ENCODE peak calls at places on chromosomes 1 and 21, in five cellular contexts. One of them, this sample, is unnamed.

GRCh38 chr1:70334436-70334835 is 20.1 kb downstream of the ANKRD13C start:
- DNase-seq in activated T-cell treated with anti-CD3 and anti-CD28 coated beads, Interleukin-2, amount 50 U/mL, for 72 hours: no peak
- DNase-seq in T-helper 2 cell treated with Interferon-gamma antibody and Interleukin-4, amounts not matched to agents 5 μg/mL and 100 μg/mL, for 36 hours: no peak
- DNase-seq in H4: no peak
- DNase-seq in prostate gland: no peak
- DNase-seq in this sample: no peak

GRCh38 chr1:16727190-16728111 is 12.9 kb upstream of the RNU1-4 start:
- DNase-seq in prostate gland: peak
- DNase-seq in T-helper 2 cell treated with Interferon-gamma antibody and Interleukin-4, amounts not matched to agents 5 μg/mL and 100 μg/mL, for 36 hours: peak
- DNase-seq in activated T-cell treated with anti-CD3 and anti-CD28 coated beads, Interleukin-2, amount 50 U/mL, for 72 hours: peak
- DNase-seq in H4: peak
- DNase-seq in this sample: no peak

GRCh38 chr1:225882699-225883615 is 777 bp upstream of the TMEM63A start:
- DNase-seq in T-helper 2 cell treated with Interferon-gamma antibody and Interleukin-4, amounts not matched to agents 5 μg/mL and 100 μg/mL, for 36 hours: peak
- DNase-seq in H4: no peak
- DNase-seq in activated T-cell treated with anti-CD3 and anti-CD28 coated beads, Interleukin-2, amount 50 U/mL, for 72 hours: peak
- DNase-seq in prostate gland: peak
- DNase-seq in this sample: no peak

GRCh38 chr1:29217633-29218032 is 13.1 kb downstream of the MECR start:
- DNase-seq in prostate gland: no peak
- DNase-seq in T-helper 2 cell treated with Interferon-gamma antibody and Interleukin-4, amounts not matched to agents 5 μg/mL and 100 μg/mL, for 36 hours: no peak
- DNase-seq in activated T-cell treated with anti-CD3 and anti-CD28 coated beads, Interleukin-2, amount 50 U/mL, for 72 hours: no peak
- DNase-seq in H4: no peak
- DNase-seq in this sample: no peak

GRCh38 chr1:53959664-53960250 is 13.6 kb downstream of the LRRC42 start:
- DNase-seq in H4: peak
- DNase-seq in prostate gland: no peak
- DNase-seq in activated T-cell treated with anti-CD3 and anti-CD28 coated beads, Interleukin-2, amount 50 U/mL, for 72 hours: peak
- DNase-seq in T-helper 2 cell treated with Interferon-gamma antibody and Interleukin-4, amounts not matched to agents 5 μg/mL and 100 μg/mL, for 36 hours: no peak
- DNase-seq in this sample: no peak

GRCh38 chr1:44811234-44811633 is 2.9 kb downstream of the BTBD19 start:
- DNase-seq in H4: no peak
- DNase-seq in T-helper 2 cell treated with Interferon-gamma antibody and Interleukin-4, amounts not matched to agents 5 μg/mL and 100 μg/mL, for 36 hours: no peak
- DNase-seq in activated T-cell treated with anti-CD3 and anti-CD28 coated beads, Interleukin-2, amount 50 U/mL, for 72 hours: no peak
- DNase-seq in prostate gland: no peak
- DNase-seq in this sample: no peak

GRCh38 chr1:203607169-203607873 is 19.3 kb upstream of the ATP2B4 start:
- DNase-seq in activated T-cell treated with anti-CD3 and anti-CD28 coated beads, Interleukin-2, amount 50 U/mL, for 72 hours: peak
- DNase-seq in H4: peak
- DNase-seq in prostate gland: no peak
- DNase-seq in T-helper 2 cell treated with Interferon-gamma antibody and Interleukin-4, amounts not matched to agents 5 μg/mL and 100 μg/mL, for 36 hours: peak
- DNase-seq in this sample: no peak

GRCh38 chr1:213303286-213303685 is 252.2 kb downstream of the RPS6KC1 start:
- DNase-seq in H4: no peak
- DNase-seq in T-helper 2 cell treated with Interferon-gamma antibody and Interleukin-4, amounts not matched to agents 5 μg/mL and 100 μg/mL, for 36 hours: no peak
- DNase-seq in prostate gland: no peak
- DNase-seq in activated T-cell treated with anti-CD3 and anti-CD28 coated beads, Interleukin-2, amount 50 U/mL, for 72 hours: no peak
- DNase-seq in this sample: no peak

GRCh38 chr1:180168786-180169640 is 14.3 kb downstream of the QSOX1 start:
- DNase-seq in activated T-cell treated with anti-CD3 and anti-CD28 coated beads, Interleukin-2, amount 50 U/mL, for 72 hours: peak
- DNase-seq in H4: peak
- DNase-seq in T-helper 2 cell treated with Interferon-gamma antibody and Interleukin-4, amounts not matched to agents 5 μg/mL and 100 μg/mL, for 36 hours: peak
- DNase-seq in prostate gland: peak
- DNase-seq in this sample: peak

GRCh38 chr1:94258873-94259331 is 21.5 kb upstream of the ARHGAP29 start:
- DNase-seq in activated T-cell treated with anti-CD3 and anti-CD28 coated beads, Interleukin-2, amount 50 U/mL, for 72 hours: no peak
- DNase-seq in T-helper 2 cell treated with Interferon-gamma antibody and Interleukin-4, amounts not matched to agents 5 μg/mL and 100 μg/mL, for 36 hours: no peak
- DNase-seq in prostate gland: peak
- DNase-seq in H4: peak
- DNase-seq in this sample: no peak

GRCh38 chr1:54312874-54313316 is 93.3 kb downstream of the SSBP3 start:
- DNase-seq in T-helper 2 cell treated with Interferon-gamma antibody and Interleukin-4, amounts not matched to agents 5 μg/mL and 100 μg/mL, for 36 hours: no peak
- DNase-seq in prostate gland: no peak
- DNase-seq in activated T-cell treated with anti-CD3 and anti-CD28 coated beads, Interleukin-2, amount 50 U/mL, for 72 hours: no peak
- DNase-seq in H4: peak
- DNase-seq in this sample: no peak

GRCh38 chr1:37811027-37811655 is 3.1 kb upstream of the YRDC start:
- DNase-seq in H4: peak
- DNase-seq in activated T-cell treated with anti-CD3 and anti-CD28 coated beads, Interleukin-2, amount 50 U/mL, for 72 hours: peak
- DNase-seq in T-helper 2 cell treated with Interferon-gamma antibody and Interleukin-4, amounts not matched to agents 5 μg/mL and 100 μg/mL, for 36 hours: peak
- DNase-seq in prostate gland: no peak
- DNase-seq in this sample: peak

GRCh38 chr1:21882721-21883415 is 54.2 kb downstream of the HSPG2 start:
- DNase-seq in T-helper 2 cell treated with Interferon-gamma antibody and Interleukin-4, amounts not matched to agents 5 μg/mL and 100 μg/mL, for 36 hours: no peak
- DNase-seq in activated T-cell treated with anti-CD3 and anti-CD28 coated beads, Interleukin-2, amount 50 U/mL, for 72 hours: no peak
- DNase-seq in prostate gland: no peak
- DNase-seq in H4: no peak
- DNase-seq in this sample: no peak

GRCh38 chr1:220521755-220522154 is 6.2 kb upstream of the MARK1 start:
- DNase-seq in activated T-cell treated with anti-CD3 and anti-CD28 coated beads, Interleukin-2, amount 50 U/mL, for 72 hours: no peak
- DNase-seq in prostate gland: no peak
- DNase-seq in H4: no peak
- DNase-seq in T-helper 2 cell treated with Interferon-gamma antibody and Interleukin-4, amounts not matched to agents 5 μg/mL and 100 μg/mL, for 36 hours: no peak
- DNase-seq in this sample: peak

GRCh38 chr21:31346256-31346821 is 2.3 kb upstream of the TIAM1 start:
- DNase-seq in activated T-cell treated with anti-CD3 and anti-CD28 coated beads, Interleukin-2, amount 50 U/mL, for 72 hours: peak
- DNase-seq in T-helper 2 cell treated with Interferon-gamma antibody and Interleukin-4, amounts not matched to agents 5 μg/mL and 100 μg/mL, for 36 hours: no peak
- DNase-seq in prostate gland: no peak
- DNase-seq in H4: no peak
- DNase-seq in this sample: no peak

GRCh38 chr1:167651161-167651693 is 21.2 kb downstream of the RCSD1 start:
- DNase-seq in activated T-cell treated with anti-CD3 and anti-CD28 coated beads, Interleukin-2, amount 50 U/mL, for 72 hours: no peak
- DNase-seq in prostate gland: no peak
- DNase-seq in T-helper 2 cell treated with Interferon-gamma antibody and Interleukin-4, amounts not matched to agents 5 μg/mL and 100 μg/mL, for 36 hours: no peak
- DNase-seq in H4: no peak
- DNase-seq in this sample: no peak

GRCh38 chr1:10631811-10632481 is 157.2 kb downstream of the PEX14 start:
- DNase-seq in T-helper 2 cell treated with Interferon-gamma antibody and Interleukin-4, amounts not matched to agents 5 μg/mL and 100 μg/mL, for 36 hours: no peak
- DNase-seq in H4: no peak
- DNase-seq in activated T-cell treated with anti-CD3 and anti-CD28 coated beads, Interleukin-2, amount 50 U/mL, for 72 hours: no peak
- DNase-seq in prostate gland: no peak
- DNase-seq in this sample: no peak

GRCh38 chr1:232600430-232601258 is 29.3 kb downstream of the SIPA1L2 start:
- DNase-seq in H4: peak
- DNase-seq in T-helper 2 cell treated with Interferon-gamma antibody and Interleukin-4, amounts not matched to agents 5 μg/mL and 100 μg/mL, for 36 hours: no peak
- DNase-seq in prostate gland: no peak
- DNase-seq in activated T-cell treated with anti-CD3 and anti-CD28 coated beads, Interleukin-2, amount 50 U/mL, for 72 hours: no peak
- DNase-seq in this sample: peak

GRCh38 chr1:214569357-214570004 is 18.1 kb upstream of the PTPN14 start:
- DNase-seq in T-helper 2 cell treated with Interferon-gamma antibody and Interleukin-4, amounts not matched to agents 5 μg/mL and 100 μg/mL, for 36 hours: no peak
- DNase-seq in activated T-cell treated with anti-CD3 and anti-CD28 coated beads, Interleukin-2, amount 50 U/mL, for 72 hours: no peak
- DNase-seq in prostate gland: no peak
- DNase-seq in H4: no peak
- DNase-seq in this sample: no peak

GRCh38 chr21:29145354-29145782 is 14.9 kb downstream of the MAP3K7CL start:
- DNase-seq in T-helper 2 cell treated with Interferon-gamma antibody and Interleukin-4, amounts not matched to agents 5 μg/mL and 100 μg/mL, for 36 hours: no peak
- DNase-seq in prostate gland: peak
- DNase-seq in activated T-cell treated with anti-CD3 and anti-CD28 coated beads, Interleukin-2, amount 50 U/mL, for 72 hours: no peak
- DNase-seq in H4: peak
- DNase-seq in this sample: no peak

GRCh38 chr21:34956416-34957316 is 92.4 kb downstream of the RUNX1 start:
- DNase-seq in activated T-cell treated with anti-CD3 and anti-CD28 coated beads, Interleukin-2, amount 50 U/mL, for 72 hours: no peak
- DNase-seq in T-helper 2 cell treated with Interferon-gamma antibody and Interleukin-4, amounts not matched to agents 5 μg/mL and 100 μg/mL, for 36 hours: no peak
- DNase-seq in prostate gland: peak
- DNase-seq in H4: no peak
- DNase-seq in this sample: no peak

GRCh38 chr1:203996126-203996525 is 76.8 kb upstream of the SOX13 start:
- DNase-seq in H4: peak
- DNase-seq in prostate gland: no peak
- DNase-seq in T-helper 2 cell treated with Interferon-gamma antibody and Interleukin-4, amounts not matched to agents 5 μg/mL and 100 μg/mL, for 36 hours: no peak
- DNase-seq in activated T-cell treated with anti-CD3 and anti-CD28 coated beads, Interleukin-2, amount 50 U/mL, for 72 hours: no peak
- DNase-seq in this sample: no peak

GRCh38 chr21:41431788-41432548 is 5.9 kb downstream of the MX1 start:
- DNase-seq in prostate gland: no peak
- DNase-seq in H4: no peak
- DNase-seq in T-helper 2 cell treated with Interferon-gamma antibody and Interleukin-4, amounts not matched to agents 5 μg/mL and 100 μg/mL, for 36 hours: no peak
- DNase-seq in activated T-cell treated with anti-CD3 and anti-CD28 coated beads, Interleukin-2, amount 50 U/mL, for 72 hours: no peak
- DNase-seq in this sample: no peak

GRCh38 chr1:226064816-226065248 is 2.3 kb downstream of the H3-3A start:
- DNase-seq in prostate gland: peak
- DNase-seq in activated T-cell treated with anti-CD3 and anti-CD28 coated beads, Interleukin-2, amount 50 U/mL, for 72 hours: no peak
- DNase-seq in H4: peak
- DNase-seq in T-helper 2 cell treated with Interferon-gamma antibody and Interleukin-4, amounts not matched to agents 5 μg/mL and 100 μg/mL, for 36 hours: peak
- DNase-seq in this sample: peak

GRCh38 chr1:27634166-27634981 is 611 bp downstream of the FGR start:
- DNase-seq in T-helper 2 cell treated with Interferon-gamma antibody and Interleukin-4, amounts not matched to agents 5 μg/mL and 100 μg/mL, for 36 hours: peak
- DNase-seq in activated T-cell treated with anti-CD3 and anti-CD28 coated beads, Interleukin-2, amount 50 U/mL, for 72 hours: peak
- DNase-seq in H4: no peak
- DNase-seq in prostate gland: no peak
- DNase-seq in this sample: peak

GRCh38 chr21:36858320-36858957 is 108.0 kb downstream of the HLCS start:
- DNase-seq in prostate gland: no peak
- DNase-seq in T-helper 2 cell treated with Interferon-gamma antibody and Interleukin-4, amounts not matched to agents 5 μg/mL and 100 μg/mL, for 36 hours: no peak
- DNase-seq in H4: no peak
- DNase-seq in activated T-cell treated with anti-CD3 and anti-CD28 coated beads, Interleukin-2, amount 50 U/mL, for 72 hours: no peak
- DNase-seq in this sample: no peak

GRCh38 chr1:248807067-248807737 is 18.5 kb downstream of the SH3BP5L start:
- DNase-seq in prostate gland: no peak
- DNase-seq in activated T-cell treated with anti-CD3 and anti-CD28 coated beads, Interleukin-2, amount 50 U/mL, for 72 hours: peak
- DNase-seq in T-helper 2 cell treated with Interferon-gamma antibody and Interleukin-4, amounts not matched to agents 5 μg/mL and 100 μg/mL, for 36 hours: no peak
- DNase-seq in H4: peak
- DNase-seq in this sample: peak

This sample was measured in NCI-H1092 treated with DMSO at 0.1 percent for 48 hours.